ENCODE peak calls at places on chromosomes 16 and 17, in six cellular contexts. One of them, this sample, is unnamed.

GRCh38 chr16:12613131-12613991 is 190.3 kb downstream of the CPPED1 start:
- DNase-seq in AG04450: no peak
- DNase-seq in neural progenitor cell: no peak
- DNase-seq in AG10803: peak
- DNase-seq in A549: peak
- DNase-seq in astrocyte of the spinal cord: peak
- DNase-seq in this sample: no peak

GRCh38 chr17:55341432-55341831 is 76.7 kb downstream of the HLF start:
- DNase-seq in astrocyte of the spinal cord: peak
- DNase-seq in AG10803: peak
- DNase-seq in AG04450: no peak
- DNase-seq in neural progenitor cell: no peak
- DNase-seq in A549: no peak
- DNase-seq in this sample: no peak

GRCh38 chr17:58305626-58306025 is 23.0 kb downstream of the TSPOAP1 start:
- DNase-seq in neural progenitor cell: no peak
- DNase-seq in astrocyte of the spinal cord: no peak
- DNase-seq in AG10803: no peak
- DNase-seq in AG04450: no peak
- DNase-seq in A549: no peak
- DNase-seq in this sample: no peak

GRCh38 chr16:80852261-80852872 is 48.0 kb upstream of the CDYL2 start:
- DNase-seq in A549: peak
- DNase-seq in neural progenitor cell: peak
- DNase-seq in astrocyte of the spinal cord: peak
- DNase-seq in AG04450: no peak
- DNase-seq in AG10803: peak
- DNase-seq in this sample: no peak

GRCh38 chr16:57224651-57225335 is 20.3 kb upstream of the ARL2BP start:
- DNase-seq in A549: no peak
- DNase-seq in astrocyte of the spinal cord: no peak
- DNase-seq in AG10803: no peak
- DNase-seq in neural progenitor cell: no peak
- DNase-seq in AG04450: no peak
- DNase-seq in this sample: no peak

GRCh38 chr17:39177256-39177655 is 11.3 kb upstream of the ARL5C start:
- DNase-seq in A549: peak
- DNase-seq in AG10803: no peak
- DNase-seq in neural progenitor cell: peak
- DNase-seq in astrocyte of the spinal cord: no peak
- DNase-seq in AG04450: no peak
- DNase-seq in this sample: no peak

GRCh38 chr16:50747206-50747956 is 5.5 kb downstream of the CYLD start:
- DNase-seq in AG10803: no peak
- DNase-seq in astrocyte of the spinal cord: no peak
- DNase-seq in AG04450: no peak
- DNase-seq in neural progenitor cell: no peak
- DNase-seq in A549: peak
- DNase-seq in this sample: no peak

GRCh38 chr17:72477529-72477928 is 356.7 kb downstream of the SOX9 start:
- DNase-seq in neural progenitor cell: no peak
- DNase-seq in astrocyte of the spinal cord: no peak
- DNase-seq in A549: no peak
- DNase-seq in AG10803: no peak
- DNase-seq in AG04450: no peak
- DNase-seq in this sample: no peak

GRCh38 chr16:3890091-3890490 is 9.6 kb upstream of the CREBBP start:
- DNase-seq in astrocyte of the spinal cord: no peak
- DNase-seq in neural progenitor cell: no peak
- DNase-seq in AG04450: no peak
- DNase-seq in A549: no peak
- DNase-seq in AG10803: no peak
- DNase-seq in this sample: no peak

GRCh38 chr17:55661359-55661758 is 61.3 kb downstream of the TMEM100 start:
- DNase-seq in A549: no peak
- DNase-seq in AG10803: no peak
- DNase-seq in neural progenitor cell: no peak
- DNase-seq in AG04450: no peak
- DNase-seq in astrocyte of the spinal cord: no peak
- DNase-seq in this sample: no peak

GRCh38 chr16:66471696-66472393 is 44.8 kb downstream of the BEAN1 start:
- DNase-seq in neural progenitor cell: no peak
- DNase-seq in AG04450: no peak
- DNase-seq in A549: no peak
- DNase-seq in astrocyte of the spinal cord: no peak
- DNase-seq in AG10803: no peak
- DNase-seq in this sample: no peak

GRCh38 chr16:16141141-16141540 is 82.2 kb downstream of the ABCC6 start:
- DNase-seq in AG10803: no peak
- DNase-seq in astrocyte of the spinal cord: no peak
- DNase-seq in A549: no peak
- DNase-seq in AG04450: no peak
- DNase-seq in neural progenitor cell: no peak
- DNase-seq in this sample: no peak

GRCh38 chr16:16141784-16142396 is 81.4 kb downstream of the ABCC6 start:
- DNase-seq in AG04450: no peak
- DNase-seq in astrocyte of the spinal cord: no peak
- DNase-seq in neural progenitor cell: no peak
- DNase-seq in A549: no peak
- DNase-seq in AG10803: no peak
- DNase-seq in this sample: no peak

GRCh38 chr16:16144416-16144815 is 78.9 kb downstream of the ABCC6 start:
- DNase-seq in AG04450: no peak
- DNase-seq in astrocyte of the spinal cord: peak
- DNase-seq in AG10803: no peak
- DNase-seq in neural progenitor cell: no peak
- DNase-seq in A549: no peak
- DNase-seq in this sample: no peak

GRCh38 chr16:16143941-16144340 is 79.4 kb downstream of the ABCC6 start:
- DNase-seq in astrocyte of the spinal cord: no peak
- DNase-seq in neural progenitor cell: no peak
- DNase-seq in A549: no peak
- DNase-seq in AG10803: no peak
- DNase-seq in AG04450: no peak
- DNase-seq in this sample: no peak

GRCh38 chr16:16143038-16143763 is 80.1 kb downstream of the ABCC6 start:
- DNase-seq in A549: peak
- DNase-seq in AG04450: no peak
- DNase-seq in astrocyte of the spinal cord: no peak
- DNase-seq in neural progenitor cell: peak
- DNase-seq in AG10803: no peak
- DNase-seq in this sample: no peak
- H3K4me3 ChIP-seq in A549: no peak
- H3K4me3 ChIP-seq in AG04450: no peak
- H3K4me3 ChIP-seq in astrocyte of the spinal cord: no peak
- H3K4me3 ChIP-seq in neural progenitor cell: no peak
- H3K4me3 ChIP-seq in AG10803: no peak
- H3K4me3 ChIP-seq in this sample: no peak

GRCh38 chr16:28064706-28065249 is 1.3 kb upstream of the GSG1L start:
- DNase-seq in AG04450: no peak
- DNase-seq in neural progenitor cell: no peak
- DNase-seq in A549: no peak
- DNase-seq in astrocyte of the spinal cord: no peak
- DNase-seq in AG10803: no peak
- DNase-seq in this sample: no peak

GRCh38 chr16:28063047-28063521 is 430 bp downstream of the GSG1L start:
- DNase-seq in astrocyte of the spinal cord: no peak
- DNase-seq in AG04450: no peak
- DNase-seq in AG10803: peak
- DNase-seq in A549: peak
- DNase-seq in neural progenitor cell: peak
- DNase-seq in this sample: no peak

GRCh38 chr16:28062261-28063046 is 1.1 kb downstream of the GSG1L start:
- DNase-seq in AG04450: no peak
- DNase-seq in AG10803: no peak
- DNase-seq in neural progenitor cell: no peak
- DNase-seq in astrocyte of the spinal cord: no peak
- DNase-seq in A549: no peak
- DNase-seq in this sample: no peak

GRCh38 chr16:28064150-28064549 is 636 bp upstream of the GSG1L start:
- DNase-seq in neural progenitor cell: no peak
- DNase-seq in AG04450: no peak
- DNase-seq in AG10803: no peak
- DNase-seq in A549: no peak
- DNase-seq in astrocyte of the spinal cord: no peak
- DNase-seq in this sample: no peak

GRCh38 chr16:28063611-28064061 is at the start of gene GSG1L:
- DNase-seq in AG04450: no peak
- DNase-seq in A549: no peak
- DNase-seq in neural progenitor cell: peak
- DNase-seq in AG10803: no peak
- DNase-seq in astrocyte of the spinal cord: no peak
- DNase-seq in this sample: no peak
- TF ChIP-seq CTCF in AG04450: no peak
- TF ChIP-seq CTCF in A549: peak
- TF ChIP-seq CTCF in neural progenitor cell: peak
- TF ChIP-seq CTCF in AG10803: no peak
- TF ChIP-seq CTCF in astrocyte of the spinal cord: no peak
- TF ChIP-seq CTCF in this sample: no peak

DNA sequence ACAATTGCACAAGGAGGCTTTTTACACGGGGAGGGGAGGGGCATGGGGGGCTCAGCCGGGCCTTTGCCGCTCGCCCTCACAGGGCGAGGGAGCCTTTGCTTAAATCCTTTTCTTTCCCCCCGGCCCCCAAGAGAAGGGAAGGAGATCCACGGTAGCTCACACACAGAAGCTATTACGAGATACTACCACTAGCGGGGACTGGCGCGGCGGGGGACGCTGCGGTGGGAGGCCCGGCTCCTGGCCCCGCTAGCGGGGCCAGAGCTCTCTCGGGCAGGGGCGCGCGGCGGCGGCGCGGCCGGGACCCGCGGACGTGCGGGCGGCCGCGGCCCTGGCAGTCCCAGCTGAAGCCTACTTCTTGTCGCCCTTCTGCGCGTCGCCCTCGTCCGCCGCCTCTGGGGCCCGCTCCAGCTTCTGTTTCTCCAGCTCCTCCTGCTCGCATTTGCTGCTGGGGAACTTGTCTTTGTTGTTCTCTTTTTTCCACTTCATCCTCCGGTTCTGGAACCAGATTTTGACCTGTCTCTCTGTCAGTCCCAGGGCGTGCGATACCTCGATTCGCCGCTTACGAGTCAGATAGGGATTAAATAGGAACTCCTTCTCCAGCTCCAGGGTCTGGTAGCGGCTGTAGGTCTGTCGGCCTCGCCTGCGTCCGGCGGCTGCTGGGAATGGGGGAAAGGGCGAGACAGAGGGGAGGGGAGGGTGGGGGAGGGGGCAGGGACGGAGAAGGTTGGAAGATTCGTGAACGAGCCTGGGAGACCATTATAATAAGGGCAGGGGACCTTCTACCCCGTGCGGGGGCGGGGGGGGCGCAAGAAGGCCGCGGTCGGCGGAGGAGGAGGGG is 2.0 kb downstream of the HOXB8 start:
- DNase-seq in AG10803: no peak
- DNase-seq in neural progenitor cell: peak
- DNase-seq in astrocyte of the spinal cord: peak
- DNase-seq in AG04450: no peak
- DNase-seq in A549: peak
- DNase-seq in this sample: no peak
- H3K4me3 ChIP-seq in AG10803: peak
- H3K4me3 ChIP-seq in neural progenitor cell: no peak
- H3K4me3 ChIP-seq in astrocyte of the spinal cord: peak
- H3K4me3 ChIP-seq in AG04450: peak
- H3K4me3 ChIP-seq in A549: peak
- H3K4me3 ChIP-seq in this sample: peak

GRCh38 chr17:77821114-77821513 is 137.4 kb upstream of the TNRC6C start:
- DNase-seq in neural progenitor cell: no peak
- DNase-seq in AG04450: no peak
- DNase-seq in astrocyte of the spinal cord: no peak
- DNase-seq in A549: peak
- DNase-seq in AG10803: no peak
- DNase-seq in this sample: no peak
- TF ChIP-seq CTCF in neural progenitor cell: no peak
- TF ChIP-seq CTCF in AG04450: no peak
- TF ChIP-seq CTCF in astrocyte of the spinal cord: no peak
- TF ChIP-seq CTCF in A549: no peak
- TF ChIP-seq CTCF in AG10803: no peak
- TF ChIP-seq CTCF in this sample: no peak

GRCh38 chr17:81935709-81936084 is 1.4 kb downstream of the PYCR1 start:
- DNase-seq in AG10803: no peak
- DNase-seq in astrocyte of the spinal cord: no peak
- DNase-seq in A549: no peak
- DNase-seq in neural progenitor cell: no peak
- DNase-seq in AG04450: no peak
- DNase-seq in this sample: no peak
- H3K4me3 ChIP-seq in AG10803: peak
- H3K4me3 ChIP-seq in astrocyte of the spinal cord: peak
- H3K4me3 ChIP-seq in A549: no peak
- H3K4me3 ChIP-seq in neural progenitor cell: no peak
- H3K4me3 ChIP-seq in AG04450: peak
- H3K4me3 ChIP-seq in this sample: peak

GRCh38 chr17:79909121-79909520 is 69.9 kb upstream of the CBX4 start:
- DNase-seq in A549: no peak
- DNase-seq in AG04450: no peak
- DNase-seq in astrocyte of the spinal cord: no peak
- DNase-seq in neural progenitor cell: no peak
- DNase-seq in AG10803: no peak
- DNase-seq in this sample: no peak

GRCh38 chr17:79904865-79905264 is 65.6 kb upstream of the CBX4 start:
- DNase-seq in AG04450: no peak
- DNase-seq in A549: no peak
- DNase-seq in astrocyte of the spinal cord: no peak
- DNase-seq in neural progenitor cell: no peak
- DNase-seq in AG10803: no peak
- DNase-seq in this sample: no peak

GRCh38 chr17:79907855-79908254 is 68.6 kb upstream of the CBX4 start:
- DNase-seq in AG10803: peak
- DNase-seq in A549: peak
- DNase-seq in neural progenitor cell: peak
- DNase-seq in astrocyte of the spinal cord: peak
- DNase-seq in AG04450: no peak
- DNase-seq in this sample: no peak

GRCh38 chr17:79907217-79907715 is 68.0 kb upstream of the CBX4 start:
- DNase-seq in neural progenitor cell: no peak
- DNase-seq in astrocyte of the spinal cord: no peak
- DNase-seq in AG04450: no peak
- DNase-seq in AG10803: no peak
- DNase-seq in A549: no peak
- DNase-seq in this sample: no peak

DNA sequence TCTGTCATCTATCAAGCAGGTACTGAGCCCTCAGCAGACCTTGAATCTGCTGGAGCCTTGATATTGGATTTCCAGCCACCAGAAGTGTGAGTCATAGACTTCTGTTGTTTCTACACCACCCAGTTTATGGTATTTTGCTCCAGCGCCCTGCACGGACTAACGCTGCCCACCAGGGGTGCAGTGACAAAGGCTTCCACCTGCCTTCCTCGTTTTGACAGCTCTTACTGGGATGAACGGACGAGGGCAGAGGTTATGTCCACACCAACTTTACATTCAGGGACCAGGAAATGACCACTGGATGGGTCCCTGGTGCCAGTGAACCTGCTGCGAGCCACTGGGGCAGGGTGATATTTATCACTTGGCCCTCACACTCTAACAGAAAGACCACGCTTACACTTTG is 66.6 kb upstream of the CBX4 start:
- DNase-seq in astrocyte of the spinal cord: no peak
- DNase-seq in neural progenitor cell: no peak
- DNase-seq in A549: peak
- DNase-seq in AG04450: no peak
- DNase-seq in AG10803: no peak
- DNase-seq in this sample: no peak
- TF ChIP-seq CTCF in astrocyte of the spinal cord: peak
- TF ChIP-seq CTCF in neural progenitor cell: peak
- TF ChIP-seq CTCF in A549: peak
- TF ChIP-seq CTCF in AG04450: peak
- TF ChIP-seq CTCF in AG10803: no peak
- TF ChIP-seq CTCF in this sample: no peak

GRCh38 chr16:49492090-49492801 is 118.6 kb downstream of the C16orf78 start:
- DNase-seq in AG04450: no peak
- DNase-seq in A549: peak
- DNase-seq in astrocyte of the spinal cord: peak
- DNase-seq in AG10803: no peak
- DNase-seq in neural progenitor cell: peak
- DNase-seq in this sample: no peak
- H3K4me3 ChIP-seq in AG04450: no peak
- H3K4me3 ChIP-seq in A549: peak
- H3K4me3 ChIP-seq in astrocyte of the spinal cord: no peak
- H3K4me3 ChIP-seq in AG10803: no peak
- H3K4me3 ChIP-seq in neural progenitor cell: no peak
- H3K4me3 ChIP-seq in this sample: no peak